ENCODE peak calls at places on chromosome X, in eight cellular contexts. V is Calu3; B is activated CD8-positive, alpha-beta memory T cell treated with anti-CD3 and anti-CD28 coated beads for 48 hours; S is transverse colon; E is DMS 273 treated with DMSO at 0.1 percent for 48 hours; X is HuH-7; T is stimulated activated CD4-positive, alpha-beta T cell treated with anti-CD3 and anti-CD28 coated beads, Interleukin-12 subunit alpha, Interleukin-12 subunit beta, amount 100 ng/mL, for 4 hours; N is central memory CD4-positive, alpha-beta T cell. J is an unnamed sample.

GRCh38 chrX:151505796-151506195 is 57.7 kb upstream of the PASD1 start:
- DNase-seq in N (no peak), E (no peak), S (no peak), B (no peak), T (no peak), V (peak; percentile 14), X (peak; percentile 5), J (peak; percentile 46)

GRCh38 chrX:48045410-48046311 is 25.8 kb downstream of the ZNF630 start:
- DNase-seq in X (no peak), V (no peak), T (no peak), N (no peak), B (no peak), S (no peak), E (no peak), J (no peak)

GRCh38 chrX:109818921-109819320 is 85.9 kb upstream of the ACSL4 start:
- DNase-seq in V (no peak), T (no peak), S (no peak), N (no peak), X (no peak), B (no peak), E (no peak), J (no peak)

GRCh38 chrX:107672955-107673378 is 44.7 kb downstream of the PRPS1 start:
- DNase-seq in T (peak; percentile 42), N (peak; percentile 92), X (peak; percentile 47), S (peak; percentile 87), E (peak; percentile 32), B (no peak), V (peak; percentile 76), J (peak; percentile 86)

GRCh38 chrX:68846536-68846935 is 17.7 kb downstream of the EFNB1 start:
- DNase-seq in S (no peak), E (no peak), V (no peak), X (no peak), B (no peak), N (no peak), T (no peak), J (no peak)

GRCh38 chrX:115174548-115174947 is 14.7 kb upstream of the RBMXL3 start:
- DNase-seq in B (no peak), N (no peak), S (no peak), E (no peak), V (no peak), T (no peak), X (no peak), J (no peak)

GRCh38 chrX:102714994-102715393 is 2.7 kb downstream of the GPRASP2 start:
- DNase-seq in N (no peak), S (no peak), X (no peak), B (no peak), T (no peak), V (no peak), E (no peak), J (no peak)

GRCh38 chrX:53435997-53436396 is 1.8 kb upstream of the HSD17B10 start:
- DNase-seq in V (peak; percentile 70), X (peak; percentile 74), S (peak; percentile 67), N (peak; percentile 69), B (no peak), T (peak; percentile 30), E (peak; percentile 48), J (peak; percentile 70)

GRCh38 chrX:72572248-72573157 is at the start of gene HDAC8:
- DNase-seq in T (peak; percentile 23), X (peak; percentile 63), S (peak; percentile 68), E (peak; percentile 80), N (peak; percentile 20), V (peak; percentile 70), B (no peak), J (peak; percentile 80)

GRCh38 chrX:133550665-133551064 is 135.4 kb upstream of the GPC4 start:
- DNase-seq in T (no peak), S (no peak), X (no peak), N (no peak), V (no peak), E (no peak), B (no peak), J (no peak)

GRCh38 chrX:10314530-10315104 is 157.8 kb downstream of the CLCN4 start:
- DNase-seq in X (no peak), S (no peak), N (no peak), T (no peak), E (no peak), V (no peak), B (no peak), J (no peak)

GRCh38 chrX:10175317-10175871 is 18.6 kb downstream of the CLCN4 start:
- DNase-seq in T (no peak), X (no peak), S (no peak), N (no peak), E (no peak), V (no peak), B (no peak), J (no peak)

GRCh38 chrX:129679856-129680255 is 25.1 kb upstream of the APLN start:
- DNase-seq in X (no peak), E (no peak), B (no peak), T (no peak), N (no peak), V (no peak), S (no peak), J (peak; percentile 30)

GRCh38 chrX:7925867-7926472 is 1.2 kb downstream of the PNPLA4 start:
- DNase-seq in E (peak; percentile 41), V (peak; percentile 64), X (peak; percentile 18), N (peak; percentile 61), S (peak; percentile 64), B (no peak), T (peak; percentile 22), J (peak; percentile 44)

GRCh38 chrX:104329731-104330130 is 75.0 kb upstream of the ESX1 start:
- DNase-seq in B (no peak), V (no peak), X (no peak), S (no peak), E (no peak), N (no peak), T (no peak), J (no peak)

GRCh38 chrX:40459576-40460158 is 121.1 kb upstream of the ATP6AP2 start:
- DNase-seq in S (no peak), X (no peak), T (no peak), N (no peak), V (no peak), E (no peak), B (no peak), J (no peak)

GRCh38 chrX:119755981-119756533 is 2.3 kb upstream of the SOWAHD start:
- DNase-seq in E (no peak), N (peak; percentile 76), S (peak; percentile 51), T (peak; percentile 13), V (no peak), X (no peak), B (no peak), J (no peak)

GRCh38 chrX:16436348-16437188 is 213.4 kb upstream of the S100G start:
- DNase-seq in N (peak; percentile 43), X (peak; percentile 17), T (peak; percentile 47), B (peak; percentile 36), S (peak; percentile 79), E (peak; percentile 37), V (peak; percentile 80), J (peak; percentile 61)

GRCh38 chrX:24298191-24298590 is 15.7 kb downstream of the SUPT20HL2 start:
- DNase-seq in X (no peak), V (peak; percentile 7), E (no peak), S (no peak), B (no peak), T (no peak), N (no peak), J (no peak)

GRCh38 chrX:38313190-38313589 is 14.1 kb downstream of the RPGR start:
- DNase-seq in N (no peak), S (no peak), X (no peak), B (no peak), E (no peak), T (no peak), V (no peak), J (no peak)